ENCODE peak calls at places on chromosomes 16 and 17, in ten cellular contexts. S is RKO; J is progenitor cell of endocrine pancreas; K is activated T-cell treated with anti-CD3 and anti-CD28 coated beads, Interleukin-2, amount 50 U/mL, for 4 hours; H is NCI-H1694 treated with DMSO at 0.1 percent for 48 hours; P is HL-60; U is mucosa of descending colon; N is 8988T; T is omental fat pad; E is neural crest cell. B is an unnamed sample.

GRCh38 chr16:71479420-71479819 is 9.7 kb downstream of the ZNF19 start:
- DNase-seq in J (no peak), H (peak), P (no peak), K (no peak), S (peak), E (no peak), N (peak), T (no peak), U (no peak), B (no peak)

GRCh38 chr17:45265823-45266222 is 3.9 kb upstream of the SPATA32 start:
- DNase-seq in K (no peak), S (peak), H (no peak), U (no peak), N (no peak), P (no peak), E (no peak), J (no peak), T (no peak), B (peak)

GRCh38 chr17:10067446-10068143 is 130.8 kb downstream of the GAS7 start:
- DNase-seq in H (no peak), N (no peak), U (no peak), T (no peak), S (no peak), P (no peak), K (no peak), J (no peak), E (no peak), B (no peak)

GRCh38 chr16:79476580-79476979 is 124.0 kb downstream of the MAF start:
- DNase-seq in N (no peak), T (no peak), P (no peak), U (no peak), J (no peak), K (no peak), E (no peak), H (no peak), S (no peak), B (no peak)

GRCh38 chr16:83574388-83574787 is 233.4 kb upstream of the HSBP1 start:
- DNase-seq in S (peak), N (no peak), J (no peak), H (no peak), P (no peak), K (no peak), U (no peak), E (no peak), T (no peak), B (peak)

GRCh38 chr17:13462161-13462560 is 139.6 kb downstream of the HS3ST3A1 start:
- DNase-seq in H (no peak), J (no peak), N (no peak), P (no peak), U (no peak), E (no peak), K (no peak), T (no peak), S (no peak), B (peak)

GRCh38 chr17:37676115-37676925 is 33.1 kb upstream of the DDX52 start:
- DNase-seq in U (no peak), P (no peak), S (no peak), H (no peak), E (no peak), N (no peak), J (no peak), T (no peak), K (no peak), B (no peak)

GRCh38 chr17:30363715-30364202 is 15.0 kb upstream of the CPD start:
- DNase-seq in N (no peak), T (no peak), H (no peak), J (no peak), E (no peak), S (peak), P (peak), K (peak), U (peak), B (no peak)

GRCh38 chr16:51155901-51156810 is 5.1 kb upstream of the SALL1 start:
- DNase-seq in N (no peak), U (no peak), H (no peak), T (no peak), P (no peak), E (peak), K (no peak), S (no peak), J (peak), B (no peak)

GRCh38 chr17:41863074-41863843 is 2.0 kb downstream of the KLHL11 start:
- DNase-seq in T (no peak), J (no peak), K (no peak), E (no peak), H (no peak), U (no peak), P (no peak), S (no peak), N (no peak), B (no peak)

GRCh38 chr17:45090711-45091110 is 29.6 kb downstream of the NMT1 start:
- DNase-seq in J (no peak), H (no peak), K (no peak), P (no peak), S (no peak), U (no peak), N (no peak), T (no peak), E (no peak), B (peak)

GRCh38 chr17:81420769-81421462 is 25.7 kb downstream of the BAHCC1 start:
- DNase-seq in U (no peak), H (no peak), J (no peak), T (no peak), K (no peak), S (no peak), P (no peak), N (no peak), E (no peak), B (peak)

B was measured in MG63.